ENCODE peak calls at places on chromosomes 12 and 14, in ten cellular contexts. F, D, X, A, V, B, U, I, P and C are unnamed samples.

GRCh38 chr14:42229976-42230375 is 623.3 kb downstream of the LRFN5 start:
- DNase-seq in I (no peak), U (no peak), F (no peak), V (no peak), D (no peak), X (no peak), A (no peak), B (no peak), P (no peak), C (no peak)

GRCh38 chr14:93987376-93987775 is 9.7 kb upstream of the CCDC197 start:
- DNase-seq in P (no peak), V (no peak), U (no peak), B (no peak), A (no peak), I (no peak), D (no peak), F (no peak), X (no peak), C (no peak)

GRCh38 chr14:61527325-61528100 is 167.8 kb upstream of the HIF1A start:
- DNase-seq in A (no peak), I (no peak), D (no peak), U (no peak), P (no peak), V (no peak), X (no peak), F (peak; percentile 95), B (no peak), C (peak; percentile 89)

GRCh38 chr12:6946033-6946919 is 2.5 kb downstream of the C12orf57 start:
- DNase-seq in D (peak; percentile 62), A (no peak), I (peak; percentile 79), V (no peak), X (no peak), P (peak; percentile 95), B (no peak), U (no peak), F (no peak), C (no peak)

GRCh38 chr14:102805454-102805891 is 28.2 kb downstream of the TRAF3 start:
- DNase-seq in F (peak; percentile 73), D (no peak), B (no peak), P (no peak), A (no peak), I (peak; percentile 60), V (no peak), X (no peak), U (no peak), C (peak; percentile 87)

GRCh38 chr14:93981316-93981715 is 4.9 kb upstream of the ASB2 start:
- DNase-seq in V (no peak), U (no peak), P (no peak), X (no peak), D (no peak), F (no peak), A (no peak), I (no peak), B (no peak), C (no peak)

GRCh38 chr12:65188179-65188709 is 18.9 kb downstream of the LEMD3 start:
- DNase-seq in P (no peak), D (no peak), I (no peak), A (no peak), V (no peak), F (peak; percentile 9), X (no peak), U (no peak), B (no peak), C (peak; percentile 33)

GRCh38 chr12:123150273-123150803 is 552 bp downstream of the PITPNM2 start:
- DNase-seq in U (no peak), P (peak; percentile 32), X (no peak), A (no peak), D (no peak), F (no peak), I (peak; percentile 48), B (no peak), V (no peak), C (peak; percentile 20)

GRCh38 chr12:53481957-53482586 is 17.2 kb downstream of the MAP3K12 start:
- DNase-seq in P (peak; percentile 19), X (no peak), F (no peak), D (no peak), U (no peak), V (no peak), A (no peak), I (no peak), B (no peak), C (peak; percentile 42)

GRCh38 chr12:63132201-63132600 is 18.8 kb downstream of the AVPR1A start:
- DNase-seq in X (no peak), I (no peak), D (no peak), U (no peak), A (no peak), F (no peak), B (no peak), V (no peak), P (no peak), C (no peak)

GRCh38 chr12:52689936-52690335 is 9.7 kb upstream of the KRT1 start:
- DNase-seq in B (no peak), X (no peak), V (no peak), P (no peak), D (no peak), U (no peak), F (no peak), A (no peak), I (no peak), C (no peak)

GRCh38 chr14:50260511-50260910 is 29.1 kb upstream of the SOS2 start:
- DNase-seq in D (no peak), I (no peak), P (no peak), B (no peak), U (no peak), F (peak; percentile 54), A (no peak), V (no peak), X (no peak), C (peak; percentile 45)

GRCh38 chr12:6229823-6230222 is 29.6 kb downstream of the CD9 start:
- DNase-seq in A (no peak), D (no peak), B (no peak), F (peak; percentile 93), V (no peak), X (no peak), U (no peak), I (no peak), P (no peak), C (peak; percentile 97)

GRCh38 chr12:24496755-24497154 is 452.1 kb downstream of the BCAT1 start:
- DNase-seq in I (no peak), X (no peak), A (no peak), B (no peak), V (peak; percentile 26), P (no peak), D (no peak), F (peak; percentile 87), U (no peak), C (peak; percentile 71)

GRCh38 chr14:63603749-63604277 is 37.9 kb downstream of the WDR89 start:
- DNase-seq in U (no peak), P (no peak), V (no peak), I (no peak), B (no peak), D (no peak), X (no peak), A (no peak), F (no peak), C (no peak)